ENCODE peak calls at places on chromosome 20, in four cellular contexts. One of them, this sample, is unnamed.

GRCh38 chr20:62355527-62356142 is 11.5 kb downstream of the LAMA5 start:
- DNase-seq in right cardiac atrium: peak
- DNase-seq in GM19239: no peak
- DNase-seq in SK-N-SH: no peak
- DNase-seq in this sample: no peak

GRCh38 chr20:51269671-51270070 is 246.8 kb upstream of the KCNG1 start:
- DNase-seq in right cardiac atrium: no peak
- DNase-seq in GM19239: no peak
- DNase-seq in SK-N-SH: peak
- DNase-seq in this sample: no peak

GRCh38 chr20:25023316-25023715 is 30.8 kb upstream of the APMAP start:
- DNase-seq in GM19239: no peak
- DNase-seq in SK-N-SH: no peak
- DNase-seq in right cardiac atrium: no peak
- DNase-seq in this sample: no peak

GRCh38 chr20:23287366-23288190 is 63.0 kb upstream of the NXT1 start:
- DNase-seq in right cardiac atrium: no peak
- DNase-seq in GM19239: no peak
- DNase-seq in SK-N-SH: no peak
- DNase-seq in this sample: no peak

GRCh38 chr20:46267108-46267820 is 41.0 kb downstream of the CDH22 start:
- DNase-seq in SK-N-SH: no peak
- DNase-seq in GM19239: no peak
- DNase-seq in right cardiac atrium: no peak
- DNase-seq in this sample: no peak

GRCh38 chr20:1060985-1061384 is 57.4 kb upstream of the PSMF1 start:
- DNase-seq in right cardiac atrium: no peak
- DNase-seq in GM19239: no peak
- DNase-seq in SK-N-SH: no peak
- DNase-seq in this sample: no peak

GRCh38 chr20:50085481-50086365 is 27.2 kb downstream of the UBE2V1 start:
- DNase-seq in right cardiac atrium: peak
- DNase-seq in GM19239: peak
- DNase-seq in SK-N-SH: peak
- DNase-seq in this sample: no peak

GRCh38 chr20:20955837-20956236 is 150.3 kb downstream of the LINC00237 start:
- DNase-seq in right cardiac atrium: no peak
- DNase-seq in GM19239: no peak
- DNase-seq in SK-N-SH: no peak
- DNase-seq in this sample: no peak

GRCh38 chr20:8662433-8662954 is 406.4 kb upstream of the PLCB4 start:
- DNase-seq in SK-N-SH: no peak
- DNase-seq in right cardiac atrium: no peak
- DNase-seq in GM19239: no peak
- DNase-seq in this sample: no peak

This sample was measured in thoracic aorta.